ENCODE peak calls at places on chromosomes 13 and 19, in six cellular contexts. Q is bronchial epithelial cell, W is H1, M is fibroblast of villous mesenchyme, D is AG09309, O is BJ. L is an unnamed sample.

GRCh38 chr19:55024111-55024510 is 14.0 kb downstream of the GP6 start:
- DNase-seq in M (no peak), Q (no peak), D (no peak), O (no peak), W (no peak), L (no peak)

GRCh38 chr19:3366104-3366760 is at the start of gene NFIC:
- DNase-seq in M (peak), Q (no peak), W (no peak), O (no peak), D (peak), L (peak)

GRCh38 chr13:109410868-109411267 is 375.5 kb downstream of the IRS2 start:
- DNase-seq in O (no peak), M (no peak), W (no peak), Q (no peak), D (no peak), L (no peak)

GRCh38 chr19:2974342-2974932 is 2.9 kb upstream of the TLE6 start:
- DNase-seq in Q (no peak), O (no peak), W (no peak), M (peak), D (no peak), L (peak)

GRCh38 chr19:40223135-40223822 is 3.2 kb downstream of the CCNP start:
- DNase-seq in O (no peak), W (peak), D (no peak), M (no peak), Q (no peak), L (no peak)

GRCh38 chr19:18117692-18118378 is 20.3 kb downstream of the MAST3 start:
- DNase-seq in Q (peak), O (no peak), M (peak), D (no peak), W (no peak), L (peak)

GRCh38 chr19:54523403-54523802 is 20.8 kb downstream of the LAIR2 start:
- DNase-seq in Q (peak), W (no peak), O (no peak), D (peak), M (no peak), L (no peak)

GRCh38 chr19:10756791-10757190 is 38.9 kb downstream of the DNM2 start:
- DNase-seq in M (no peak), W (no peak), D (no peak), O (no peak), Q (no peak), L (no peak)

GRCh38 chr19:44993926-44994537 is 7.2 kb upstream of the RELB start:
- DNase-seq in M (no peak), Q (no peak), O (no peak), D (no peak), W (no peak), L (no peak)

GRCh38 chr19:58059003-58059671 is at the start of gene ZNF135:
- DNase-seq in O (peak), M (peak), Q (peak), D (peak), W (peak), L (peak)

GRCh38 chr19:54724142-54724541 is at the start of gene KIR3DL3:
- DNase-seq in W (no peak), M (no peak), Q (no peak), O (no peak), D (no peak), L (no peak)

GRCh38 chr13:25429466-25429865 is 57.7 kb downstream of the ATP8A2 start:
- DNase-seq in O (no peak), M (no peak), Q (no peak), W (no peak), D (no peak), L (no peak)

GRCh38 chr13:48142437-48142836 is 47.5 kb upstream of the MED4 start:
- DNase-seq in M (no peak), D (no peak), Q (no peak), O (no peak), W (no peak), L (no peak)

GRCh38 chr13:64871742-64872141 is 2358.4 kb downstream of the PCDH9 start:
- DNase-seq in M (no peak), O (no peak), D (no peak), Q (no peak), W (no peak), L (no peak)

GRCh38 chr13:48655291-48655690 is 1.6 kb downstream of the CYSLTR2 start:
- DNase-seq in O (no peak), M (no peak), Q (no peak), D (no peak), W (no peak), L (no peak)

GRCh38 chr19:41476583-41476982 is 33.6 kb downstream of the ERICH4 start:
- DNase-seq in O (no peak), W (no peak), D (no peak), Q (no peak), M (no peak), L (no peak)

GRCh38 chr19:10289167-10289835 is 451 bp upstream of the ICAM5 start:
- DNase-seq in D (no peak), Q (peak), W (no peak), O (no peak), M (peak), L (peak)

GRCh38 chr13:80462567-80462966 is 121.6 kb upstream of the SPRY2 start:
- DNase-seq in W (no peak), D (no peak), Q (no peak), M (no peak), O (no peak), L (no peak)

GRCh38 chr13:28805193-28805819 is 14.8 kb upstream of the MTUS2 start:
- DNase-seq in W (no peak), D (no peak), Q (no peak), M (no peak), O (no peak), L (peak)

GRCh38 chr13:106520205-106521004 is 15.1 kb downstream of the EFNB2 start:
- DNase-seq in W (no peak), M (peak), D (no peak), O (no peak), Q (no peak), L (no peak)

GRCh38 chr13:79228972-79229371 is 177.1 kb downstream of the RBM26 start:
- DNase-seq in Q (peak), O (no peak), D (no peak), M (no peak), W (no peak), L (no peak)

GRCh38 chr19:4581381-4582111 is 22.1 kb upstream of the SEMA6B start:
- DNase-seq in D (no peak), O (no peak), M (no peak), W (no peak), Q (no peak), L (no peak)

GRCh38 chr19:52138614-52139290 is 986 bp downstream of the ZNF616 start:
- DNase-seq in D (no peak), Q (peak), W (peak), M (peak), O (no peak), L (peak)

GRCh38 chr19:14416743-14417214 is 2.4 kb downstream of the DDX39A start:
- DNase-seq in M (peak), O (no peak), Q (peak), W (no peak), D (no peak), L (no peak)
- H3K4me3 ChIP-seq in M (peak), O (no peak), Q (no peak), W (no peak), D (no peak), L (no peak)

DNA sequence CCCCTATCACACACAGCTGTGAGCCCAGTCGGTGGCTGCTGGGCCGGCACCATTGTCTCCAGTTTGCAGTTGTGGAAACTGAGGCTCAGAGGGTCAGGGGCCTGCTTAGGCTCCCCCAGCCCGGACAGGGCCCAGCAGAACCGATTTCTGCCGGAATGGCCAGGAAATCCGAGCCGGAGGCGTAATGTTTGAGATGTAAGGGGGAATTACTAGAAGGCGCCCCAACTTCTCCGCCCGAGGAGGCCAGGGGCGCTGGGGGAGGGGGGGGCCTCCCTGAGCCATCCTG is 962 bp downstream of the KISS1R start:
- DNase-seq in D (no peak), M (no peak), Q (no peak), O (no peak), W (no peak), L (no peak)
- H3K4me3 ChIP-seq in D (no peak), M (no peak), Q (no peak), O (no peak), W (peak), L (no peak)

DNA sequence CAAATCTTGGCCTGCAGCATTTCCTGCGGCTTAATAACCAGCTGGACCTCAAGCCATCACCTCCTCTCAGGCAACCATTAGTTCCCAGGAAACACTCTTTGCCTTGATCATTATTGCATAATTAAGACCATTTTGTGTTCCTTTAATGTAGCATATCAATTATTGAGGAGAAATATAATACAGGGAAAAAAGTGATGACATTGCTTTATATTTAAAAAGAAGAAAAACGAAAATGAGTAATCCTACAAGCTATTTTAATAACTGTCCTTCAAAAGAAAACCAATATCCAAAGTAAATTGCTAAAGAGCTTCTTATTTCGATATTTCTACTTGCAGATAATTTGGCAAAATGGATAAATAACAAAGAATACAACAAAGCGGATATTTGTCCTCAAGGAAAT is 1084.7 kb downstream of the EFNB2 start:
- DNase-seq in O (no peak), D (no peak), Q (no peak), M (no peak), W (no peak), L (no peak)
- H3K4me3 ChIP-seq in O (no peak), D (no peak), Q (no peak), M (no peak), W (no peak), L (no peak)

GRCh38 chr13:98476538-98476966 is 100.4 kb downstream of the STK24 start:
- DNase-seq in D (peak), M (peak), Q (peak), W (no peak), O (peak), L (no peak)
- H3K4me3 ChIP-seq in D (no peak), M (no peak), Q (no peak), W (no peak), O (no peak), L (no peak)

GRCh38 chr19:34838753-34839431 is 65.9 kb upstream of the ZNF599 start:
- DNase-seq in O (no peak), D (no peak), Q (no peak), M (no peak), W (peak), L (peak)
- H3K4me3 ChIP-seq in O (no peak), D (no peak), Q (no peak), M (no peak), W (peak), L (no peak)